ENCODE peak calls at places on chromosomes 16 and 17, in ten cellular contexts. N, D, P, M, C, L, F, T, W and E are unnamed samples.

GRCh38 chr16:31073073-31073822 is 792 bp downstream of the ZNF668 start:
- DNase-seq in N (peak), D (peak), W (peak), C (peak), L (no peak), P (peak), M (peak), F (peak), T (peak), E (peak)

GRCh38 chr17:63434951-63435571 is 11.0 kb downstream of the CYB561 start:
- DNase-seq in P (peak), W (peak), F (peak), T (peak), M (no peak), N (peak), C (peak), L (no peak), D (no peak), E (no peak)

GRCh38 chr17:61314368-61315078 is 85.1 kb upstream of the TBX2 start:
- DNase-seq in L (no peak), N (peak), P (peak), W (peak), T (peak), C (peak), D (peak), M (no peak), F (no peak), E (no peak)

GRCh38 chr16:9331503-9331902 is 240.1 kb downstream of the HAPSTR1 start:
- DNase-seq in C (no peak), N (no peak), P (no peak), D (no peak), T (no peak), M (no peak), W (no peak), L (no peak), F (no peak), E (no peak)

GRCh38 chr17:18866866-18867813 is 9.2 kb downstream of the PRPSAP2 start:
- DNase-seq in D (no peak), T (no peak), C (no peak), P (no peak), W (no peak), N (no peak), M (no peak), L (no peak), F (no peak), E (no peak)

GRCh38 chr17:9370464-9370863 is 205.2 kb downstream of the STX8 start:
- DNase-seq in W (peak), N (no peak), P (no peak), T (peak), F (no peak), D (no peak), L (no peak), C (peak), M (no peak), E (no peak)

GRCh38 chr16:81641403-81642106 is 137.5 kb upstream of the PLCG2 start:
- DNase-seq in W (no peak), D (no peak), L (no peak), M (peak), P (no peak), N (no peak), T (no peak), F (no peak), C (no peak), E (no peak)

GRCh38 chr17:74325743-74326379 is at the start of gene KIF19:
- DNase-seq in F (peak), P (peak), M (peak), C (no peak), D (no peak), L (no peak), N (peak), T (no peak), W (no peak), E (peak)

GRCh38 chr16:50985733-50986132 is 165.3 kb downstream of the SALL1 start:
- DNase-seq in N (no peak), L (no peak), F (no peak), M (no peak), T (no peak), D (no peak), C (no peak), W (no peak), P (no peak), E (no peak)

GRCh38 chr16:22427556-22427955 is 53.1 kb upstream of the CDR2 start:
- DNase-seq in F (no peak), T (no peak), W (no peak), N (no peak), L (no peak), C (no peak), D (no peak), M (no peak), P (no peak), E (no peak)

GRCh38 chr17:30929081-30929633 is 7.4 kb downstream of the ADAP2 start:
- DNase-seq in W (no peak), N (no peak), C (no peak), T (no peak), L (no peak), D (no peak), P (no peak), F (no peak), M (no peak), E (no peak)

GRCh38 chr17:74413491-74413890 is 18.4 kb upstream of the GPRC5C start:
- DNase-seq in L (no peak), P (peak), W (no peak), N (no peak), T (no peak), D (no peak), C (no peak), F (no peak), M (no peak), E (no peak)

GRCh38 chr17:64081802-64082799 is 47.8 kb downstream of the ERN1 start:
- DNase-seq in F (no peak), C (peak), W (peak), T (peak), M (no peak), L (peak), P (peak), D (no peak), N (no peak), E (no peak)

GRCh38 chr17:76459674-76460073 is 6.7 kb upstream of the UBE2O start:
- DNase-seq in L (no peak), M (no peak), T (no peak), D (no peak), F (no peak), P (no peak), N (no peak), C (no peak), W (no peak), E (no peak)

GRCh38 chr16:4320030-4320429 is 4.2 kb downstream of the GLIS2 start:
- DNase-seq in T (peak), F (no peak), W (peak), P (peak), L (no peak), C (no peak), N (no peak), M (no peak), D (no peak), E (no peak)

GRCh38 chr16:46822270-46822669 is 8.7 kb downstream of the C16orf87 start:
- DNase-seq in F (no peak), N (no peak), C (peak), W (peak), T (peak), M (no peak), L (no peak), D (peak), P (no peak), E (no peak)

GRCh38 chr17:27244481-27245223 is 49.3 kb upstream of the WSB1 start:
- DNase-seq in F (no peak), P (peak), M (peak), W (peak), T (peak), D (peak), L (peak), N (no peak), C (peak), E (no peak)

GRCh38 chr16:12468552-12468951 is 335.1 kb downstream of the CPPED1 start:
- DNase-seq in C (no peak), T (no peak), M (peak), L (no peak), D (no peak), W (no peak), F (no peak), P (no peak), N (no peak), E (no peak)

GRCh38 chr17:7495906-7496434 is 11.8 kb downstream of the POLR2A start:
- DNase-seq in D (no peak), C (no peak), M (no peak), F (no peak), N (no peak), T (no peak), W (no peak), L (no peak), P (no peak), E (no peak)

GRCh38 chr16:69039333-69039941 is 66.0 kb upstream of the HAS3 start:
- DNase-seq in T (peak), D (no peak), P (no peak), L (no peak), W (peak), N (no peak), C (peak), M (no peak), F (no peak), E (no peak)

GRCh38 chr17:70405492-70406220 is 236.3 kb downstream of the KCNJ2 start:
- DNase-seq in M (no peak), C (peak), W (peak), N (no peak), F (no peak), P (peak), L (peak), D (peak), T (peak), E (no peak)

GRCh38 chr17:7563115-7563869 is 1.6 kb downstream of the SENP3 start:
- DNase-seq in L (no peak), T (no peak), M (no peak), P (no peak), D (no peak), F (no peak), C (no peak), N (no peak), W (no peak), E (no peak)

GRCh38 chr17:76124582-76125390 is 16.3 kb downstream of the FOXJ1 start:
- DNase-seq in F (no peak), D (no peak), T (peak), N (no peak), M (peak), W (peak), P (peak), C (no peak), L (no peak), E (no peak)

GRCh38 chr16:3980311-3981111 is 100.0 kb upstream of the CREBBP start:
- DNase-seq in M (no peak), L (no peak), P (peak), T (peak), F (no peak), W (peak), N (no peak), C (peak), D (peak), E (no peak)

GRCh38 chr16:53542283-53542682 is 39.3 kb upstream of the AKTIP start:
- DNase-seq in L (no peak), F (no peak), D (no peak), M (no peak), P (no peak), N (no peak), C (no peak), W (no peak), T (no peak), E (no peak)

GRCh38 chr16:4733747-4734062 is 366 bp downstream of the ANKS3 start:
- DNase-seq in N (no peak), C (no peak), P (peak), L (no peak), F (no peak), D (no peak), T (no peak), M (no peak), W (no peak), E (no peak)

GRCh38 chr16:24499193-24499814 is 40.1 kb upstream of the RBBP6 start:
- DNase-seq in L (no peak), P (peak), W (peak), C (peak), T (peak), N (no peak), F (no peak), M (peak), D (no peak), E (peak)

GRCh38 chr17:59504821-59505220 is 60.6 kb upstream of the DHX40 start:
- DNase-seq in C (no peak), M (no peak), P (no peak), N (no peak), D (no peak), T (no peak), F (no peak), L (no peak), W (no peak), E (no peak)

GRCh38 chr16:50853329-50853728 is 111.4 kb downstream of the CYLD start:
- DNase-seq in F (no peak), T (no peak), P (no peak), W (no peak), L (no peak), C (no peak), N (no peak), D (no peak), M (no peak), E (no peak)

GRCh38 chr16:12539185-12539929 is 264.3 kb downstream of the CPPED1 start:
- DNase-seq in M (no peak), N (no peak), P (no peak), T (peak), L (peak), W (peak), C (peak), D (peak), F (no peak), E (no peak)

GRCh38 chr16:86554917-86555762 is at the start of gene MTHFSD:
- DNase-seq in F (peak), P (peak), W (peak), T (peak), D (peak), N (peak), M (peak), L (peak), C (peak), E (peak)

GRCh38 chr17:40360091-40360490 is 4.4 kb downstream of the GJD3 start:
- DNase-seq in C (no peak), T (no peak), D (no peak), P (peak), F (no peak), W (no peak), M (no peak), L (no peak), N (no peak), E (no peak)

GRCh38 chr16:70684146-70685060 is 1.4 kb downstream of the MTSS2 start:
- DNase-seq in N (no peak), P (peak), T (no peak), M (no peak), F (no peak), C (no peak), W (no peak), L (no peak), D (no peak), E (no peak)

GRCh38 chr17:1487939-1488825 is 4.3 kb downstream of the MYO1C start:
- DNase-seq in T (peak), N (peak), C (peak), D (peak), M (peak), L (no peak), P (peak), W (peak), F (peak), E (peak)
- TF ChIP-seq CTCF in T (no peak), N (no peak), C (no peak), D (no peak), M (peak), L (no peak), P (no peak), W (no peak), F (no peak), E (no peak)

GRCh38 chr17:79914813-79915740 is 75.8 kb upstream of the CBX4 start:
- DNase-seq in M (no peak), F (peak), T (no peak), L (no peak), P (peak), D (no peak), N (no peak), W (no peak), C (no peak), E (no peak)

GRCh38 chr17:79913896-79914812 is 74.9 kb upstream of the CBX4 start:
- DNase-seq in C (no peak), F (no peak), D (no peak), N (no peak), W (no peak), L (no peak), T (no peak), M (no peak), P (peak), E (no peak)

GRCh38 chr17:79916991-79917901 is 78.0 kb upstream of the CBX4 start:
- DNase-seq in D (no peak), N (no peak), T (no peak), C (no peak), M (no peak), W (no peak), F (peak), L (no peak), P (peak), E (no peak)

GRCh38 chr17:79916506-79916905 is 77.3 kb upstream of the CBX4 start:
- DNase-seq in L (no peak), C (no peak), N (no peak), F (peak), W (no peak), P (peak), T (no peak), D (no peak), M (no peak), E (no peak)

GRCh38 chr17:79915850-79916430 is 76.7 kb upstream of the CBX4 start:
- DNase-seq in M (peak), L (no peak), F (peak), W (peak), N (peak), C (peak), P (peak), D (no peak), T (peak), E (peak)
- TF ChIP-seq CTCF in M (peak), L (peak), F (peak), W (peak), N (peak), C (peak), P (peak), D (peak), T (peak), E (peak)

GRCh38 chr16:1540556-1540855 is 7.0 kb downstream of the TMEM204 start:
- DNase-seq in W (no peak), M (no peak), F (no peak), L (no peak), T (no peak), D (no peak), N (no peak), C (no peak), P (no peak), E (no peak)

GRCh38 chr16:1542166-1542500 is 8.7 kb downstream of the TMEM204 start:
- DNase-seq in T (no peak), P (no peak), D (no peak), L (no peak), C (no peak), N (no peak), M (no peak), W (no peak), F (no peak), E (no peak)

GRCh38 chr16:1542533-1542932 is 9.1 kb downstream of the TMEM204 start:
- DNase-seq in M (no peak), T (no peak), D (no peak), L (no peak), N (no peak), W (no peak), F (no peak), P (no peak), C (no peak), E (no peak)

GRCh38 chr16:1539720-1540555 is 6.5 kb downstream of the TMEM204 start:
- DNase-seq in C (no peak), M (no peak), D (no peak), W (no peak), P (no peak), N (no peak), L (no peak), F (no peak), T (no peak), E (no peak)

GRCh38 chr16:1541293-1542165 is 8.1 kb downstream of the TMEM204 start:
- DNase-seq in F (no peak), T (no peak), L (no peak), M (no peak), W (no peak), D (no peak), P (no peak), C (no peak), N (no peak), E (no peak)
- TF ChIP-seq CTCF in F (no peak), T (no peak), L (no peak), M (no peak), W (no peak), D (no peak), P (no peak), C (no peak), N (no peak), E (no peak)

DNA sequence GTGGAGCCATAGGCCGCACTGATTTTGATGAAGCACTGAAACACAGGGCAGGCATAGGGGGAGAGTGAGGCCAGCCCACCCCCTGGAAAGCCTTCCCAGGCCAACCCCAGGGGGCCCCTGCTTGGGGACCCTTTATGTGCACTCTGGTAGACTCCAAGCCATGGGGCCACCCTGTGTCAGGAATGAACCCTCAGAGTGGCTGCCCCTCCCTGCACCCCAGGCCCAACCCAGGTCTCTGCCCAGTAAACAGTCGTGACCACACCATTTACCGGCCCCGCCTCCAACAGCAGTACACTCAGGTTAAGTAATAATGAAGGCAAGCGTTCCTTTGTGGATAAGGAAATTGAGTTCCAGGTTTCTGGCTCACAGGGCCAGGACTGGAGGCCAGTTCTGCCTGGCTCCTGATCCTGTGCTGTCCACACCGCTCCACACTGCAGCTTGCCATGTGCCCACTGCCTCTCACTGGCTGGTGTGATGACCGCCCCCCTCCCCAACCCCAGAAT is 13.5 kb downstream of the PIMREG start:
- DNase-seq in T (no peak), C (no peak), N (peak), F (peak), P (peak), W (no peak), M (no peak), L (no peak), D (no peak), E (no peak)
- TF ChIP-seq CTCF in T (no peak), C (no peak), N (no peak), F (no peak), P (no peak), W (no peak), M (no peak), L (no peak), D (no peak), E (no peak)

GRCh38 chr16:1865902-1866690 is 5.9 kb downstream of the MEIOB start:
- DNase-seq in F (no peak), T (no peak), P (no peak), N (no peak), D (no peak), W (no peak), C (no peak), L (no peak), M (no peak), E (no peak)
- TF ChIP-seq CTCF in F (no peak), T (no peak), P (no peak), N (no peak), D (no peak), W (no peak), C (no peak), L (no peak), M (no peak), E (no peak)